ENCODE peak calls at places on chromosomes 16 and 17, in six cellular contexts. One of them, this sample, is unnamed.

GRCh38 chr17:2410951-2411350 is 10.1 kb upstream of the MNT start:
- DNase-seq in Peyer's patch: no peak
- DNase-seq in stomach: no peak
- DNase-seq in testis: no peak
- DNase-seq in prostate gland: no peak
- DNase-seq in heart left ventricle: no peak
- DNase-seq in this sample: no peak

GRCh38 chr16:14672403-14672971 is 21.6 kb downstream of the PLA2G10 start:
- DNase-seq in testis: no peak
- DNase-seq in Peyer's patch: peak; percentile 54
- DNase-seq in stomach: peak; percentile 53
- DNase-seq in heart left ventricle: no peak
- DNase-seq in prostate gland: no peak
- DNase-seq in this sample: peak; percentile 35

GRCh38 chr17:50943575-50943933 is 77.4 kb upstream of the TOB1 start:
- DNase-seq in heart left ventricle: no peak
- DNase-seq in prostate gland: no peak
- DNase-seq in testis: peak; percentile 33
- DNase-seq in Peyer's patch: no peak
- DNase-seq in stomach: peak; percentile 58
- DNase-seq in this sample: peak; percentile 28

GRCh38 chr16:28925386-28926228 is 569 bp upstream of the RABEP2 start:
- DNase-seq in stomach: peak; percentile 62
- DNase-seq in prostate gland: peak; percentile 62
- DNase-seq in Peyer's patch: peak; percentile 71
- DNase-seq in testis: peak; percentile 80
- DNase-seq in heart left ventricle: peak; percentile 86
- DNase-seq in this sample: peak; percentile 69

GRCh38 chr16:11295672-11296071 is 14.5 kb upstream of the PRM1 start:
- DNase-seq in testis: no peak
- DNase-seq in stomach: no peak
- DNase-seq in heart left ventricle: no peak
- DNase-seq in Peyer's patch: no peak
- DNase-seq in prostate gland: no peak
- DNase-seq in this sample: no peak

GRCh38 chr17:14304876-14305636 is 4.2 kb downstream of the HS3ST3B1 start:
- DNase-seq in testis: no peak
- DNase-seq in prostate gland: no peak
- DNase-seq in heart left ventricle: no peak
- DNase-seq in stomach: no peak
- DNase-seq in Peyer's patch: no peak
- DNase-seq in this sample: no peak

GRCh38 chr17:66691644-66692500 is 143.0 kb upstream of the CACNG5 start:
- DNase-seq in testis: peak; percentile 70
- DNase-seq in Peyer's patch: no peak
- DNase-seq in prostate gland: no peak
- DNase-seq in heart left ventricle: no peak
- DNase-seq in stomach: no peak
- DNase-seq in this sample: no peak

GRCh38 chr17:63071797-63072196 is 105.8 kb downstream of the TANC2 start:
- DNase-seq in prostate gland: no peak
- DNase-seq in stomach: no peak
- DNase-seq in Peyer's patch: no peak
- DNase-seq in heart left ventricle: no peak
- DNase-seq in testis: no peak
- DNase-seq in this sample: no peak

GRCh38 chr17:55742272-55743102 is 8.4 kb upstream of the PCTP start:
- DNase-seq in prostate gland: no peak
- DNase-seq in heart left ventricle: no peak
- DNase-seq in testis: no peak
- DNase-seq in stomach: no peak
- DNase-seq in Peyer's patch: no peak
- DNase-seq in this sample: no peak

GRCh38 chr17:63595132-63595531 is 5.6 kb upstream of the TACO1 start:
- DNase-seq in prostate gland: no peak
- DNase-seq in testis: no peak
- DNase-seq in heart left ventricle: no peak
- DNase-seq in Peyer's patch: no peak
- DNase-seq in stomach: no peak
- DNase-seq in this sample: no peak

GRCh38 chr17:9647014-9647413 is 1.7 kb downstream of the USP43 start:
- DNase-seq in prostate gland: peak; percentile 31
- DNase-seq in Peyer's patch: no peak
- DNase-seq in testis: no peak
- DNase-seq in heart left ventricle: no peak
- DNase-seq in stomach: no peak
- DNase-seq in this sample: peak; percentile 24

GRCh38 chr16:8655184-8655717 is 19.2 kb upstream of the ABAT start:
- DNase-seq in testis: no peak
- DNase-seq in Peyer's patch: no peak
- DNase-seq in stomach: peak; percentile 40
- DNase-seq in heart left ventricle: no peak
- DNase-seq in prostate gland: no peak
- DNase-seq in this sample: peak; percentile 11

GRCh38 chr17:81418710-81419332 is 23.6 kb downstream of the BAHCC1 start:
- DNase-seq in prostate gland: no peak
- DNase-seq in heart left ventricle: no peak
- DNase-seq in testis: no peak
- DNase-seq in Peyer's patch: no peak
- DNase-seq in stomach: no peak
- DNase-seq in this sample: no peak

GRCh38 chr17:19015428-19015827 is 10.9 kb upstream of the FAM83G start:
- DNase-seq in testis: no peak
- DNase-seq in prostate gland: no peak
- DNase-seq in heart left ventricle: no peak
- DNase-seq in stomach: no peak
- DNase-seq in Peyer's patch: no peak
- DNase-seq in this sample: no peak

GRCh38 chr17:46940692-46941404 is 17.9 kb downstream of the GOSR2 start:
- DNase-seq in prostate gland: peak; percentile 60
- DNase-seq in heart left ventricle: peak; percentile 72
- DNase-seq in Peyer's patch: peak; percentile 66
- DNase-seq in testis: peak; percentile 87
- DNase-seq in stomach: peak; percentile 79
- DNase-seq in this sample: peak; percentile 81

GRCh38 chr17:64532409-64532808 is 25.6 kb downstream of the CEP95 start:
- DNase-seq in testis: no peak
- DNase-seq in Peyer's patch: no peak
- DNase-seq in prostate gland: no peak
- DNase-seq in stomach: no peak
- DNase-seq in heart left ventricle: no peak
- DNase-seq in this sample: no peak

GRCh38 chr16:23374721-23375120 is 72.6 kb downstream of the SCNN1B start:
- DNase-seq in stomach: peak; percentile 67
- DNase-seq in Peyer's patch: no peak
- DNase-seq in testis: no peak
- DNase-seq in heart left ventricle: no peak
- DNase-seq in prostate gland: no peak
- DNase-seq in this sample: peak; percentile 43

GRCh38 chr17:43860077-43860725 is 13.2 kb downstream of the CD300LG start:
- DNase-seq in Peyer's patch: no peak
- DNase-seq in heart left ventricle: no peak
- DNase-seq in prostate gland: no peak
- DNase-seq in testis: peak; percentile 60
- DNase-seq in stomach: no peak
- DNase-seq in this sample: no peak

GRCh38 chr17:46766493-46767491 is 51.7 kb downstream of the WNT3 start:
- DNase-seq in stomach: peak; percentile 18
- DNase-seq in testis: no peak
- DNase-seq in prostate gland: no peak
- DNase-seq in Peyer's patch: no peak
- DNase-seq in heart left ventricle: no peak
- DNase-seq in this sample: no peak

GRCh38 chr16:78428193-78428592 is 328.7 kb downstream of the WWOX start:
- DNase-seq in testis: no peak
- DNase-seq in prostate gland: no peak
- DNase-seq in heart left ventricle: no peak
- DNase-seq in Peyer's patch: no peak
- DNase-seq in stomach: no peak
- DNase-seq in this sample: no peak

GRCh38 chr17:50063516-50064252 is 7.8 kb downstream of the ITGA3 start:
- DNase-seq in Peyer's patch: no peak
- DNase-seq in heart left ventricle: no peak
- DNase-seq in testis: no peak
- DNase-seq in stomach: no peak
- DNase-seq in prostate gland: no peak
- DNase-seq in this sample: no peak

GRCh38 chr17:81733507-81734404 is 21.7 kb downstream of the SLC25A10 start:
- DNase-seq in Peyer's patch: peak; percentile 53
- DNase-seq in testis: peak; percentile 85
- DNase-seq in stomach: peak; percentile 90
- DNase-seq in heart left ventricle: peak; percentile 79
- DNase-seq in prostate gland: peak; percentile 82
- DNase-seq in this sample: peak; percentile 91

DNA sequence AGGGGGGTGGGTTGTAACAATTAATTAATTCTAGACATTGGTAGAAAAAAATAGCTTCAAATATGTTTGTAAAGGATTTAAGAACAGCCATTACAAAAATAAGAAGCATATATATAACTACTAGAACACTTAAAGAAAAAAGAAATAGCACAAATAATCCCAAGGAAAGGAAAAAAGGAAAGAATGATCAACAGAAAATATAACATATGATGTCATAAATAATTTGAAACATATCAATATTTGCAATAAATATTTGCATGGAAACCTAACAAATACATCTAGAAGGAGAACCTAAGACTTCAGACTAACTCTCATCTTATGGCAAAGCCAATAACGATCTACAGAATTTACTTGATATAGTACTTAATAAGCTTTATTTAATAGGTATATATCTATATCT is 28.9 kb downstream of the CDYL2 start:
- DNase-seq in prostate gland: no peak
- DNase-seq in stomach: no peak
- DNase-seq in testis: no peak
- DNase-seq in Peyer's patch: no peak
- DNase-seq in heart left ventricle: no peak
- DNase-seq in this sample: no peak
- TF ChIP-seq CTCF in prostate gland: no peak
- TF ChIP-seq CTCF in stomach: no peak
- TF ChIP-seq CTCF in testis: no peak
- TF ChIP-seq CTCF in Peyer's patch: no peak
- TF ChIP-seq CTCF in heart left ventricle: no peak
- TF ChIP-seq CTCF in this sample: no peak

GRCh38 chr17:34980353-34980680 is at the start of gene LIG3:
- DNase-seq in Peyer's patch: peak; percentile 92
- DNase-seq in heart left ventricle: peak; percentile 94
- DNase-seq in stomach: peak; percentile 94
- DNase-seq in prostate gland: peak; percentile 93
- DNase-seq in testis: peak; percentile 94
- DNase-seq in this sample: peak; percentile 95
- TF ChIP-seq POLR2A in Peyer's patch: no peak
- TF ChIP-seq POLR2A in heart left ventricle: peak; percentile 44
- TF ChIP-seq POLR2A in stomach: no peak
- TF ChIP-seq POLR2A in prostate gland: peak; percentile 50
- TF ChIP-seq POLR2A in testis: no peak
- TF ChIP-seq POLR2A in this sample: peak; percentile 51

GRCh38 chr16:81467815-81468214 is 23.2 kb downstream of the CMIP start:
- DNase-seq in prostate gland: no peak
- DNase-seq in testis: no peak
- DNase-seq in heart left ventricle: no peak
- DNase-seq in Peyer's patch: no peak
- DNase-seq in stomach: no peak
- DNase-seq in this sample: no peak

GRCh38 chr16:81469183-81469677 is 24.6 kb downstream of the CMIP start:
- DNase-seq in Peyer's patch: no peak
- DNase-seq in heart left ventricle: no peak
- DNase-seq in prostate gland: no peak
- DNase-seq in stomach: no peak
- DNase-seq in testis: no peak
- DNase-seq in this sample: no peak

GRCh38 chr16:81469710-81470481 is 25.3 kb downstream of the CMIP start:
- DNase-seq in heart left ventricle: no peak
- DNase-seq in prostate gland: no peak
- DNase-seq in stomach: peak; percentile 44
- DNase-seq in Peyer's patch: peak; percentile 71
- DNase-seq in testis: no peak
- DNase-seq in this sample: no peak

GRCh38 chr16:81467072-81467471 is 22.5 kb downstream of the CMIP start:
- DNase-seq in prostate gland: no peak
- DNase-seq in Peyer's patch: no peak
- DNase-seq in stomach: no peak
- DNase-seq in heart left ventricle: no peak
- DNase-seq in testis: no peak
- DNase-seq in this sample: no peak

DNA sequence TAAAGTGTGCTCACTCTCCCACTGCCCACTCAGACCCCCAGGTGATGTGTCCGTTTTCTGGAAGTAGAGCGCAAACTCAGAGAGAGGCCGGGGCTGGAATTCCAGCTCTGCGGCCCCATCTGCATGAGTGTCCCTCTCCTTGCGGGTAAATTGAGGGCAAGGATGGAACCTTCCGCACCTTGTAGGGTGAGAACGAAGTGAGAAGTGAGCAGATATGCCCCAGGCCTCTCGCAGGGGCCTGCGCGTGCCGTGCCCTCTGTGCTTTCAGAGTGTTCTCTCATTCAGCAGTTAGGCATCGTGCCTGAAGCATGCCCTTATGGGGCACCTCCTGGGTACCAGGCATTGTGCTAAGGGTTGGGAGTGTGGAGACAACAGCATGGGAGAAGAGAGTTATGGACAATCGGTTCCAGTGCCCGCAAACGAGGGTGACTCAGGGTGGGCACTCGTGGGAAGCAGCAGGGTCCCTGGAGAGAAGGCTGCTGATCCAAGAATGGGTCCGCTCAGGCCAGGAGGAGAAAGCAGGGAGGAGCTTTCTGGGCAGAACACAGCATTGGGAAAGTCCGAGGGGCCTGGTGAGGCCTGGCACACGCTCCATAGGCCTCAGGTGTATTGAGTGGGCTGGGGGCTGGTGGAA is 23.8 kb downstream of the CMIP start:
- DNase-seq in stomach: no peak
- DNase-seq in heart left ventricle: no peak
- DNase-seq in testis: no peak
- DNase-seq in Peyer's patch: no peak
- DNase-seq in prostate gland: no peak
- DNase-seq in this sample: no peak
- H3K27ac ChIP-seq in stomach: peak overlapping the region; percentile 75
- H3K27ac ChIP-seq in heart left ventricle: no peak overlapping the region
- H3K27ac ChIP-seq in testis: no peak overlapping the region
- H3K27ac ChIP-seq in Peyer's patch: no peak overlapping the region
- H3K27ac ChIP-seq in prostate gland: no peak overlapping the region
- H3K27ac ChIP-seq in this sample: no peak overlapping the region

DNA sequence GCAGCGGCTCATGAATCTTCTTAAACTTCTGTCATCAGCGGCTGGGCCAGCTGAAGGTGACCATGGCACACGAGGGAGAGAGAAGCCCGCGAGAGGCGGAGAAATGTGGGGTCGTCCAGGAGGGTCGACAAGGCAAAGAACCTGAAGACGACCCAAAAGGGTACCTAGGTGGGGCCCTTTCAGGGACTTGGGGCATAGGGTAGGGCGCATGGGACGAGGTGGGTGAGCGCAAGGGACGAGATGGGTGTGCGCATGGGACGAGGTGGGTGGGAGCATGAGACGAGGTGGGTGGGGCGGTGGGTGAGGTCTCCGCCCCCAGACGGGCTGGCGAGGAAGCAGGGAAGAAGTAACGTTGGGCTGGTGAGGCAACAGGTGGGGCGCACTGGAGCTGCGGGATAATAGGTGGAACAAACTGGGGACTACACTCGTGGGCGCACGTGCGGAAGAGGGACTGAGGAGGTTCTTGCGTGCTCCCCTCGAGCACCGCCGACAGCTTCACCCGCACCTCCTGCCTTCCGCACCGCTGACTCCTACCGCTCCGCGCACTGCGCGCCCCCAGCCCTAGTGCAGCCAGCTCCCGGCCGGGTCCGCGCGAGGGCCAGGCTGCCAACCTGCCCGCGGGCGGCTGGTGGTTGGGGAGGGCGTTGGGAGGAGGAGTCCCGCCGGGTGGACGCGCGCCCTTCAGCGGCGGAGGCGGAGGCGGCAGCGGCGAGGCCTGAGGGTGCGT is 23.2 kb upstream of the CRYM start:
- DNase-seq in stomach: peak; percentile 72
- DNase-seq in testis: peak; percentile 82
- DNase-seq in heart left ventricle: peak; percentile 65
- DNase-seq in Peyer's patch: peak; percentile 84
- DNase-seq in prostate gland: peak; percentile 88
- DNase-seq in this sample: peak; percentile 82
- TF ChIP-seq CTCF in stomach: peak; percentile 30
- TF ChIP-seq CTCF in testis: no peak
- TF ChIP-seq CTCF in heart left ventricle: peak; percentile 14
- TF ChIP-seq CTCF in Peyer's patch: peak; percentile 33
- TF ChIP-seq CTCF in prostate gland: peak; percentile 43
- TF ChIP-seq CTCF in this sample: peak; percentile 39